ENCODE peak calls at places on chromosome 2, in seven cellular contexts. F is fibroblast of lung, D is astrocyte, K is PC-3, N is colonic mucosa, A is neural progenitor cell, W is HepG2. O is an unnamed sample. For H3K27me3, the result is how much of the 10 kb centered on the place peaks cover.

GRCh38 chr2:204529795-204530463 is 15.3 kb upstream of the PARD3B start:
- DNase-seq in F (no peak), D (no peak), K (no peak), N (peak), A (no peak), W (no peak), O (no peak)

GRCh38 chr2:85111819-85112281 is 21.3 kb upstream of the TCF7L1 start:
- DNase-seq in F (peak), D (peak), K (peak), N (no peak), A (no peak), W (no peak), O (no peak)

GRCh38 chr2:108927936-108928659 is 60.9 kb downstream of the EDAR start:
- DNase-seq in F (peak), D (peak), K (peak), N (peak), A (peak), W (peak), O (peak)

GRCh38 chr2:159904565-159905281 is 106.7 kb upstream of the CD302 start:
- DNase-seq in F (no peak), D (no peak), K (no peak), N (peak), A (peak), W (no peak), O (peak)

GRCh38 chr2:16441431-16441830 is 224.2 kb downstream of the CYRIA start:
- DNase-seq in F (no peak), D (no peak), K (no peak), N (no peak), A (no peak), W (no peak), O (peak)

GRCh38 chr2:128362889-128363228 is 44.2 kb upstream of the HS6ST1 start:
- DNase-seq in F (peak), D (peak), K (no peak), N (no peak), A (peak), W (no peak), O (peak)

GRCh38 chr2:39513641-39514094 is 76.6 kb upstream of the MAP4K3 start:
- DNase-seq in F (peak), D (peak), K (peak), N (peak), A (peak), W (peak), O (peak)

GRCh38 chr2:121903037-121903689 is 147.7 kb downstream of the TSN start:
- DNase-seq in F (no peak), D (no peak), K (no peak), N (peak), A (no peak), W (no peak), O (no peak)

GRCh38 chr2:12702661-12703121 is 14.0 kb upstream of the TRIB2 start:
- DNase-seq in F (peak), D (peak), K (peak), N (no peak), A (peak), W (no peak), O (no peak)

GRCh38 chr2:3025984-3026383 is 351.6 kb downstream of the EIPR1 start:
- DNase-seq in F (no peak), D (no peak), K (no peak), N (no peak), A (no peak), W (no peak), O (no peak)

GRCh38 chr2:203155406-203155805 is 83.4 kb upstream of the CYP20A1 start:
- DNase-seq in F (no peak), D (no peak), K (peak), N (no peak), A (no peak), W (no peak), O (no peak)

GRCh38 chr2:182650704-182651103 is 65.4 kb upstream of the DNAJC10 start:
- DNase-seq in F (peak), D (peak), K (peak), N (no peak), A (peak), W (peak), O (peak)

GRCh38 chr2:226169751-226170581 is 629.7 kb downstream of the IRS1 start:
- DNase-seq in F (no peak), D (no peak), K (no peak), N (no peak), A (no peak), W (peak), O (no peak)

GRCh38 chr2:106181064-106181463 is 13.0 kb downstream of the UXS1 start:
- DNase-seq in F (no peak), D (no peak), K (no peak), N (no peak), A (no peak), W (no peak), O (no peak)

GRCh38 chr2:6922201-6922656 is 5.0 kb downstream of the RNF144A start:
- DNase-seq in F (no peak), D (no peak), K (peak), N (no peak), A (peak), W (peak), O (peak)

GRCh38 chr2:73566288-73566878 is 75.8 kb downstream of the NAT8 start:
- DNase-seq in F (no peak), D (no peak), K (no peak), N (no peak), A (no peak), W (no peak), O (no peak)

GRCh38 chr2:232772540-232772939 is 3.8 kb downstream of the KCNJ13 start:
- DNase-seq in F (no peak), D (no peak), K (no peak), N (no peak), A (no peak), W (no peak), O (no peak)

GRCh38 chr2:233865838-233866237 is 2.3 kb downstream of the MSL3B start:
- DNase-seq in F (no peak), D (no peak), K (peak), N (no peak), A (peak), W (peak), O (no peak)

GRCh38 chr2:128401680-128402079 is 83.0 kb upstream of the HS6ST1 start:
- DNase-seq in F (no peak), D (no peak), K (no peak), N (no peak), A (no peak), W (no peak), O (no peak)

GRCh38 chr2:72915907-72916742 is 1.2 kb upstream of the EMX1 start:
- DNase-seq in F (peak), D (no peak), K (peak), N (peak), A (peak), W (peak), O (peak)

GRCh38 chr2:238945433-238946150 is 97.7 kb downstream of the TWIST2 start:
- DNase-seq in F (peak), D (peak), K (peak), N (peak), A (peak), W (peak), O (peak)

GRCh38 chr2:53500181-53500580 is 267.4 kb upstream of the CHAC2 start:
- DNase-seq in F (peak), D (peak), K (peak), N (no peak), A (no peak), W (no peak), O (no peak)

GRCh38 chr2:190407246-190407661 is 901 bp upstream of the MFSD6 start:
- DNase-seq in F (no peak), D (no peak), K (peak), N (no peak), A (peak), W (no peak), O (no peak)

GRCh38 chr2:29742641-29743040 is 178.7 kb downstream of the ALK start:
- DNase-seq in F (no peak), D (no peak), K (no peak), N (no peak), A (no peak), W (no peak), O (no peak)

GRCh38 chr2:54906711-54907110 is 143.5 kb downstream of the RTN4 start:
- DNase-seq in F (no peak), D (no peak), K (no peak), N (no peak), A (no peak), W (no peak), O (no peak)

GRCh38 chr2:46193356-46193755 is 103.9 kb upstream of the EPAS1 start:
- DNase-seq in F (no peak), D (no peak), K (no peak), N (peak), A (no peak), W (no peak), O (no peak)

GRCh38 chr2:67209107-67209506 is 188.0 kb upstream of the ETAA1 start:
- DNase-seq in F (peak), D (no peak), K (no peak), N (no peak), A (no peak), W (no peak), O (no peak)

GRCh38 chr2:146135245-146135644 is 1615.3 kb upstream of the ZEB2 start:
- DNase-seq in F (no peak), D (no peak), K (no peak), N (no peak), A (no peak), W (no peak), O (no peak)

GRCh38 chr2:172375247-172375646 is 52.1 kb upstream of the ITGA6 start:
- DNase-seq in F (peak), D (no peak), K (no peak), N (no peak), A (no peak), W (no peak), O (no peak)

GRCh38 chr2:119421304-119421703 is 10.3 kb upstream of the TMEM37 start:
- DNase-seq in F (no peak), D (no peak), K (no peak), N (no peak), A (no peak), W (no peak), O (no peak)

GRCh38 chr2:3169106-3169870 is 208.3 kb downstream of the EIPR1 start:
- DNase-seq in F (peak), D (peak), K (peak), N (no peak), A (no peak), W (no peak), O (peak)

GRCh38 chr2:214742119-214742518 is 67.4 kb downstream of the BARD1 start:
- DNase-seq in F (no peak), D (no peak), K (no peak), N (no peak), A (no peak), W (no peak), O (no peak)

GRCh38 chr2:214740867-214741266 is 68.6 kb downstream of the BARD1 start:
- DNase-seq in F (no peak), D (no peak), K (no peak), N (no peak), A (no peak), W (no peak), O (no peak)

DNA sequence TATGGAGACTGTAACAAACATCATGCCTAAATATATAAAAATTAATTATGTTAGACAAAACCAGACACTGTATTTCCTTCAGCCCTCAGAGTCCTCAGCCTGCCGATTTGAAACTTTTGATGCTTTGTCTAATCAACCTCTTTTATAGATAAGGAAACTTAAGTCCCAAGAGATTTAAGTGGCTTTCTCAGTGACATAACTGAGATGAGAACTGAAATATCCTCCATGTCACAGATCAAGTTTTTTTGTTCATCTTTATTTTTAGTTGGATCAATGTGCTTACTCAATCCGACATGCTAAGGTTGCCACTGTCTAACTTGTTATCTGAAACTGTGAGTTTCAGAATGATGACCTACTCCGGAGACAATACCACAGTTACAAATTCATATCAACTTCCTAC is 72.3 kb downstream of the BARD1 start:
- DNase-seq in F (no peak), D (no peak), K (no peak), N (no peak), A (no peak), W (no peak), O (no peak)
- H3K9ac ChIP-seq in F (no peak), D (no peak), K (no peak), N (no peak), A (no peak), W (no peak), O (no peak)

DNA sequence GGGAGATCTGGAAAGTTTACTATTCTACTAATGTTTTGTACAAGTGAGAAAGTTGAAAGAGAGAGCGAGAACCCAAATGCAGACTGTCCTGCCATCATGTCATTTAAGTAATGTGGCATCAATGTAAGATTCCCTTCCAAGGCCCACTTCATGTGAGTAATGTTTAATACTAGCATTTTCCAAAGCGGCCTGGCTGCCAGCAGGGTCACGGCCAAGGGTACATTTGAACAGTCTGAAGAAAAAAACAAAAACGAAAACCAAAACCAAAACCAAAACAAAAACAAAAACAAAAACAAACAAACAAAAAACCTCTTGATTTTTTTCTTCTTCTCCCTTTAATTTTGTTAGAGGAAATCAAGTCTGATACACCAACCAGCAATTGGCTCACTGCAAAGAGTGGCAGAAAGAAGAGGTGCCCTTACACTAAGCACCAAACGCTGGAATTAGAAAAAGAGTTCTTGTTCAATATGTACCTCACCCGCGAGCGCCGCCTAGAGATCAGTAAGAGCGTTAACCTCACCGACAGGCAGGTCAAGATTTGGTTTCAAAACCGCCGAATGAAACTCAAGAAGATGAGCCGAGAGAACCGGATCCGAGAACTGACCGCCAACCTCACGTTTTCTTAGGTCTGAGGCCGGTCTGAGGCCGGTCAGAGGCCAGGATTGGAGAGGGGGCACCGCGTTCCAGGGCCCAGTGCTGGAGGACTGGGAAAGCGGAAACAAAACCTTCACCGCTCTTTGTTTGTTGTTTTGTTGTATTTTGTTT is 2.2 kb downstream of the HOXD10 start:
- DNase-seq in F (no peak), D (no peak), K (peak), N (no peak), A (peak), W (peak), O (peak)
- H3K27me3 ChIP-seq in F (half or more), D (half or more), K (under half), N (half or more), A (half or more), W (under half), O (half or more)

GRCh38 chr2:197122821-197123220 is 187.8 kb downstream of the ANKRD44 start:
- DNase-seq in F (no peak), D (peak), K (no peak), N (no peak), A (no peak), W (no peak), O (no peak)
- H3K9ac ChIP-seq in F (no peak), D (no peak), K (no peak), N (no peak), A (no peak), W (no peak), O (no peak)

GRCh38 chr2:26058390-26058789 is 24.5 kb downstream of the RAB10 start:
- DNase-seq in F (no peak), D (no peak), K (no peak), N (no peak), A (peak), W (peak), O (no peak)

GRCh38 chr2:26061539-26061938 is 27.7 kb downstream of the RAB10 start:
- DNase-seq in F (no peak), D (no peak), K (no peak), N (no peak), A (no peak), W (no peak), O (no peak)

GRCh38 chr2:26064846-26065245 is 31.0 kb downstream of the RAB10 start:
- DNase-seq in F (no peak), D (no peak), K (peak), N (no peak), A (no peak), W (no peak), O (no peak)

GRCh38 chr2:26054598-26055348 is 20.9 kb downstream of the RAB10 start:
- DNase-seq in F (no peak), D (peak), K (no peak), N (no peak), A (no peak), W (no peak), O (no peak)

GRCh38 chr2:26059542-26059941 is 25.7 kb downstream of the RAB10 start:
- DNase-seq in F (no peak), D (no peak), K (no peak), N (no peak), A (no peak), W (no peak), O (no peak)
- H3K27me3 ChIP-seq in F (under half), D (under half), K (under half), N (under half), A (under half), W (under half), O (under half)

O was measured in trophoblast cell.